ENCODE peak calls at places on chromosome 1, in six cellular contexts. G, D, J, V, F and L are unnamed samples.

GRCh38 chr1:54365020-54365797 is 41.0 kb downstream of the SSBP3 start:
- DNase-seq in D (no peak), F (no peak), J (no peak), G (peak), V (no peak), L (no peak)

GRCh38 chr1:207875532-207875931 is 35.4 kb downstream of the CD34 start:
- DNase-seq in F (no peak), V (no peak), G (no peak), D (no peak), J (no peak), L (no peak)

GRCh38 chr1:6870086-6870485 is 84.8 kb downstream of the CAMTA1 start:
- DNase-seq in V (no peak), F (no peak), J (no peak), G (no peak), D (no peak), L (no peak)

GRCh38 chr1:201665036-201665435 is 126.1 kb downstream of the NAV1 start:
- DNase-seq in V (no peak), F (no peak), J (no peak), G (no peak), D (no peak), L (no peak)

GRCh38 chr1:33367488-33368405 is 46.8 kb upstream of the A3GALT2 start:
- DNase-seq in F (peak), V (peak), D (peak), G (peak), J (peak), L (no peak)

GRCh38 chr1:119419109-119419508 is 4.2 kb downstream of the HSD3B2 start:
- DNase-seq in J (no peak), F (no peak), G (no peak), D (no peak), V (no peak), L (no peak)

GRCh38 chr1:1100296-1100695 is 15.6 kb downstream of the C1orf159 start:
- DNase-seq in D (no peak), G (no peak), F (no peak), V (no peak), J (no peak), L (no peak)

GRCh38 chr1:32241011-32241763 is 5.8 kb upstream of the FAM167B start:
- DNase-seq in F (peak), D (peak), V (peak), G (no peak), J (peak), L (no peak)

GRCh38 chr1:39184354-39184818 is 20.1 kb upstream of the MACF1 start:
- DNase-seq in G (no peak), D (no peak), F (no peak), J (no peak), V (peak), L (no peak)

GRCh38 chr1:182264187-182264586 is 127.4 kb downstream of the GLUL start:
- DNase-seq in V (no peak), D (no peak), F (no peak), G (no peak), J (no peak), L (no peak)

GRCh38 chr1:78240755-78241154 is 195.0 kb downstream of the GIPC2 start:
- DNase-seq in J (no peak), F (no peak), V (no peak), G (no peak), D (no peak), L (no peak)

GRCh38 chr1:192866224-192866868 is 57.5 kb downstream of the RGS2 start:
- DNase-seq in V (no peak), F (no peak), D (no peak), G (no peak), J (no peak), L (no peak)

GRCh38 chr1:89525169-89525855 is 683 bp downstream of the LRRC8B start:
- DNase-seq in V (peak), D (no peak), J (peak), G (peak), F (peak), L (no peak)

GRCh38 chr1:55484173-55484572 is 269.0 kb upstream of the USP24 start:
- DNase-seq in J (no peak), F (no peak), V (no peak), G (peak), D (peak), L (no peak)

GRCh38 chr1:114154146-114154962 is 685 bp upstream of the SYT6 start:
- DNase-seq in G (no peak), J (peak), V (no peak), D (no peak), F (peak), L (no peak)

GRCh38 chr1:23100074-23100748 is 68.4 kb downstream of the LUZP1 start:
- DNase-seq in V (no peak), G (peak), J (peak), F (peak), D (peak), L (no peak)

GRCh38 chr1:192342842-192343241 is 26.1 kb downstream of the RGS21 start:
- DNase-seq in D (no peak), F (no peak), V (no peak), J (no peak), G (no peak), L (no peak)

GRCh38 chr1:65963161-65963888 is 170.6 kb downstream of the PDE4B start:
- DNase-seq in F (no peak), J (no peak), D (peak), G (no peak), V (no peak), L (no peak)

GRCh38 chr1:230797376-230798186 is 50.4 kb downstream of the CAPN9 start:
- DNase-seq in V (peak), J (peak), D (peak), G (peak), F (peak), L (no peak)

GRCh38 chr1:33161061-33161681 is 20.7 kb downstream of the TRIM62 start:
- DNase-seq in V (no peak), G (no peak), D (no peak), J (peak), F (peak), L (no peak)

GRCh38 chr1:45769261-45769932 is 18.9 kb upstream of the IPP start:
- DNase-seq in D (no peak), J (no peak), V (peak), F (no peak), G (peak), L (peak)

GRCh38 chr1:244603498-244603897 is 49.4 kb upstream of the DESI2 start:
- DNase-seq in F (peak), V (peak), D (peak), G (peak), J (peak), L (no peak)

GRCh38 chr1:31181515-31182343 is 58.0 kb downstream of the NKAIN1 start:
- DNase-seq in F (peak), G (peak), V (peak), D (peak), J (peak), L (no peak)

GRCh38 chr1:153963850-153964331 is 554 bp upstream of the SLC39A1 start:
- DNase-seq in G (peak), V (peak), D (peak), J (peak), F (no peak), L (no peak)

GRCh38 chr1:35539073-35539823 is 18.0 kb downstream of the KIAA0319L start:
- DNase-seq in V (no peak), D (no peak), J (no peak), F (no peak), G (peak), L (no peak)

GRCh38 chr1:36342426-36343185 is 19.2 kb upstream of the EVA1B start:
- DNase-seq in F (peak), V (peak), J (peak), G (peak), D (peak), L (no peak)

GRCh38 chr1:215957692-215958091 is 390.6 kb downstream of the KCTD3 start:
- DNase-seq in V (no peak), J (peak), F (no peak), D (no peak), G (peak), L (no peak)

GRCh38 chr1:19619697-19620384 is 24.3 kb upstream of the NBL1 start:
- DNase-seq in J (peak), F (no peak), G (no peak), D (no peak), V (no peak), L (no peak)

GRCh38 chr1:183244466-183244865 is 58.4 kb downstream of the LAMC2 start:
- DNase-seq in J (peak), V (no peak), D (no peak), F (no peak), G (no peak), L (no peak)

GRCh38 chr1:60118119-60118518 is 44.5 kb upstream of the C1orf87 start:
- DNase-seq in F (no peak), V (no peak), G (no peak), D (no peak), J (no peak), L (no peak)

GRCh38 chr1:16018749-16019515 is 1.1 kb upstream of the HSPB7 start:
- DNase-seq in D (no peak), F (no peak), G (no peak), J (no peak), V (no peak), L (no peak)

GRCh38 chr1:53323316-53323715 is 4.6 kb downstream of the LRP8 start:
- DNase-seq in G (no peak), J (no peak), D (no peak), V (no peak), F (no peak), L (no peak)

GRCh38 chr1:80645621-80646020 is 1155.1 kb upstream of the ADGRL2 start:
- DNase-seq in G (no peak), F (no peak), V (no peak), J (no peak), D (no peak), L (no peak)

GRCh38 chr1:204217648-204218000 is 3.8 kb upstream of the GOLT1A start:
- DNase-seq in F (no peak), G (no peak), J (no peak), D (no peak), V (no peak), L (no peak)

GRCh38 chr1:226650236-226650841 is 88.7 kb downstream of the ITPKB start:
- DNase-seq in J (no peak), V (peak), D (no peak), F (peak), G (no peak), L (no peak)

GRCh38 chr1:94115254-94115899 is 5.6 kb downstream of the ABCA4 start:
- DNase-seq in V (no peak), F (no peak), D (no peak), G (no peak), J (no peak), L (no peak)

GRCh38 chr1:119587328-119587727 is 60.7 kb downstream of the ZNF697 start:
- DNase-seq in D (peak), V (no peak), J (no peak), G (peak), F (peak), L (no peak)

GRCh38 chr1:211551628-211552465 is 27.1 kb downstream of the SLC30A1 start:
- DNase-seq in J (peak), G (peak), D (peak), V (no peak), F (peak), L (no peak)

GRCh38 chr1:74357150-74357549 is 122.0 kb downstream of the TNNI3K start:
- DNase-seq in F (no peak), D (no peak), V (no peak), G (no peak), J (no peak), L (no peak)

GRCh38 chr1:192973988-192974387 is 85.2 kb downstream of the UCHL5 start:
- DNase-seq in F (no peak), G (peak), D (no peak), J (no peak), V (no peak), L (no peak)

DNA sequence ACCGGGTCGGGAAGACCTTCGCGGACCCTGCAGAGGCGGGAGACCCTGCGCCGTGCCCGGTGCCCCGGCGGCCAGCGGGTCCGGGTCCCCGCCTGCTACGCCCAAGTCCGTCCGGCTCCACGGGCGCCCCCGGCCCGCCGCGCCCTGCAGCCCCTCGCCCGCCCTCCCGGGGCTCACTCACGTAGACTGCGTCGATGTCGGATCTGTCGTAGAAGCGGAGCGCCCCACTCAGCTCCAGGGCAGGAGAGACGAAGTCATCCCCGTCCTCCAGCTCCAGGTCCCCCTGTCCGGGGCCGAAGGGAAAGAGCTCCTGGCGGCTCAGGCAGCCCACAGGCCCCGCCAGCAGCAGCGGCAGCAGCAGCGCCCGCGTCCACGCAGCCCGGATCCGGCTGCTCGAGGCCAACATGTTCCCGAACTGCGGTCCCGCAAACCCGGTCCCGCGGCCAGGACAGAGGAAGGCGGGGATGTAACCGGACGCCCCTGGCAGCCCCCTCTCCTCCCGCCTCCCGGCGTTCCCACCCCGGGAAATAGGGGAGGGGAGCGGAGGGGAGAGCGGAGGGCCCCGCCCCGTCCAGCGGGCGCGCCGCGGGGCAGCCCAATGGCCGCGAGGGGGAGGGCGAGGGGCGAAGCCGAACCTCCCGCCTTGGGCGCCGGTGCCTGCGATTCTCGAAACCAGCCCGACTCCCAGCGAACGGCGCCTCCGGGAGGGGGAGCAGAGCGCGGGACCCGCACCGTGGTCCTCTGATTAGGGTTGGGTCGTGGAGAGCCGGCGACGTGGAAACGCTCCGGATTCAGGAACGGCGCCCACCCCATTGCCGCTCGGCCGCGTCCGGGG is at the start of gene NID1:
- DNase-seq in G (peak), D (peak), V (no peak), J (peak), F (peak), L (no peak)
- TF ChIP-seq EZH2 in G (peak), D (no peak), V (no peak), J (no peak), F (peak), L (peak)

GRCh38 chr1:227731241-227731677 is 3.8 kb downstream of the JMJD4 start:
- DNase-seq in V (no peak), D (no peak), G (no peak), J (no peak), F (no peak), L (no peak)

GRCh38 chr1:227730630-227731151 is 4.4 kb downstream of the JMJD4 start:
- DNase-seq in G (no peak), J (no peak), F (no peak), D (no peak), V (no peak), L (no peak)

GRCh38 chr1:227729144-227729880 is 5.8 kb downstream of the JMJD4 start:
- DNase-seq in F (no peak), V (peak), D (peak), J (no peak), G (no peak), L (no peak)

GRCh38 chr1:227728892-227729143 is 6.3 kb downstream of the JMJD4 start:
- DNase-seq in V (peak), J (no peak), D (no peak), F (no peak), G (no peak), L (no peak)

GRCh38 chr1:227729881-227730629 is 5.0 kb downstream of the JMJD4 start:
- DNase-seq in F (peak), V (peak), D (peak), G (peak), J (peak), L (no peak)
- TF ChIP-seq EZH2 in F (no peak), V (no peak), D (no peak), G (no peak), J (no peak), L (no peak)

GRCh38 chr1:105459759-105460158 is 1596.7 kb upstream of the PRMT6 start:
- DNase-seq in V (no peak), F (no peak), D (no peak), G (no peak), J (no peak), L (no peak)

GRCh38 chr1:105467549-105467948 is 1588.9 kb upstream of the PRMT6 start:
- DNase-seq in F (no peak), V (no peak), D (no peak), J (no peak), G (no peak), L (no peak)

DNA sequence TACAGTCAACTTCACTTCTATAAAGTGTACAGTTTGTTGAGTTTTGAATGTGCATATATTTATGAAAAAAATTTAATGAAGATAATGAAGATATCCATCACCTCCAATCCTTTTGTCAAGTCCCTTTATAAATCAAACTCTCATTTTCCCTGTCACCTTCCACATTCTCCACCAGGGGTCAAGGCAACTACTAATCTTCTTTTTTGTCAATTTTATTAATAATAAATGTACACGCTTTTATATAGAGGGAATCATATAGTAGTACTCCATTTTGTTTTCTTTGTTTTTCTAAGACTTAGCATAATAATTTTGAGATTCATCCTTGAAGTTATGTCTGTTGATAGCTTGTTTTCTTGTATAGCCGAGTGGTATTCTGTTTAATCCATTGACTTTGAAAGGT is 1594.2 kb upstream of the PRMT6 start:
- DNase-seq in V (no peak), D (peak), J (no peak), G (no peak), F (no peak), L (no peak)
- TF ChIP-seq EZH2 in V (no peak), D (no peak), J (no peak), G (no peak), F (no peak), L (no peak)

GRCh38 chr1:71046891-71047634 is 553 bp downstream of the PTGER3 start:
- DNase-seq in G (peak), J (peak), F (peak), D (no peak), V (no peak), L (no peak)
- TF ChIP-seq EZH2 in G (peak), J (no peak), F (peak), D (peak), V (no peak), L (peak)

DNA sequence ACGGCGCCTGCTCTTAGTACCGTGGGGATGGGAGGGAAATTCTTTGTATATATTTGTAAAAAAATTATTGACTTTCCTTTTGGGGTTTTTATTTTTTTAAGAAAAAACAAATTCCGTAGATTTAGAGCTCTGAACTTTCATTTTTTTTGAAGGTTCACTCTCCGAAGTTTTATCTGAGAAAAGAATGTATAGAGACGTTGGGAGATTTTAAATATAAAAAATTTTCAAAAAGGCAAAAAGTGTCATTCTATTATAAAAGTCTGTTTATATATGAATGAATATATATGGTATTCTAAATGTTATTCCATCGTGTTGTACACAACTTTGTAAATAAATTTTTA is 2.4 kb downstream of the FOXD3 start:
- DNase-seq in J (no peak), D (no peak), G (no peak), F (no peak), V (no peak), L (no peak)
- TF ChIP-seq EZH2 in J (peak), D (no peak), G (no peak), F (no peak), V (no peak), L (no peak)